ENCODE peak calls at places on chromosome 10, in seven cellular contexts. F is kidney tubule cell; W is ACHN; P is AG08396; K is stimulated activated CD8-positive, alpha-beta memory T cell treated with anti-CD3 and anti-CD28 coated beads, Interleukin-4, amount 100 ng/mL, for 1 hour; V is cardiac fibroblast; Z is neural progenitor cell. T is an unnamed sample.

GRCh38 chr10:24642921-24643678 is 80.6 kb downstream of the ARHGAP21 start:
- DNase-seq in K (no peak), P (peak), V (peak), F (peak), W (peak), Z (peak), T (no peak)

GRCh38 chr10:60042959-60043358 is 136.6 kb upstream of the CCDC6 start:
- DNase-seq in V (no peak), P (no peak), F (peak), Z (no peak), K (no peak), W (no peak), T (no peak)

GRCh38 chr10:14553434-14553833 is 221.3 kb downstream of the FAM107B start:
- DNase-seq in W (no peak), F (peak), K (no peak), Z (no peak), P (peak), V (peak), T (no peak)

GRCh38 chr10:62305813-62306212 is 37.2 kb upstream of the RTKN2 start:
- DNase-seq in V (peak), Z (no peak), F (peak), P (no peak), K (no peak), W (no peak), T (no peak)

GRCh38 chr10:5486852-5487235 is 12.5 kb downstream of the CALML5 start:
- DNase-seq in W (no peak), K (no peak), P (no peak), V (no peak), Z (no peak), F (no peak), T (no peak)

GRCh38 chr10:112778579-112778978 is 171.5 kb upstream of the TCF7L2 start:
- DNase-seq in P (no peak), F (peak), K (no peak), V (no peak), Z (no peak), W (no peak), T (no peak)

GRCh38 chr10:70558295-70558694 is 44.2 kb downstream of the PRF1 start:
- DNase-seq in V (no peak), Z (no peak), F (no peak), W (no peak), K (no peak), P (no peak), T (no peak)

GRCh38 chr10:64211466-64211865 is 690.3 kb downstream of the REEP3 start:
- DNase-seq in P (no peak), F (no peak), Z (no peak), W (no peak), K (no peak), V (peak), T (no peak)

GRCh38 chr10:30528427-30528782 is 94.4 kb downstream of the MAP3K8 start:
- DNase-seq in F (no peak), P (no peak), W (no peak), Z (no peak), K (no peak), V (no peak), T (no peak)

GRCh38 chr10:4947635-4948596 is 15.3 kb upstream of the AKR1C1 start:
- DNase-seq in P (peak), W (peak), K (no peak), F (peak), Z (no peak), V (peak), T (no peak)

GRCh38 chr10:21715531-21716195 is 181.6 kb downstream of the MLLT10 start:
- DNase-seq in P (no peak), V (no peak), Z (no peak), K (no peak), F (peak), W (no peak), T (no peak)

GRCh38 chr10:82925547-82925946 is 1050.6 kb downstream of the NRG3 start:
- DNase-seq in W (no peak), V (peak), F (peak), K (no peak), P (no peak), Z (no peak), T (no peak)

GRCh38 chr10:6958254-6958653 is 378.2 kb upstream of the PRKCQ start:
- DNase-seq in W (no peak), F (no peak), P (no peak), K (no peak), V (no peak), Z (no peak), T (no peak)

GRCh38 chr10:132456881-132457280 is 59.9 kb downstream of the PWWP2B start:
- DNase-seq in F (no peak), Z (no peak), K (no peak), W (no peak), P (no peak), V (no peak), T (no peak)

GRCh38 chr10:128063736-128064614 is 62.2 kb downstream of the MKI67 start:
- DNase-seq in Z (no peak), V (no peak), P (no peak), F (no peak), K (no peak), W (no peak), T (no peak)

GRCh38 chr10:13669182-13669860 is 82.6 kb downstream of the PRPF18 start:
- DNase-seq in Z (no peak), K (no peak), P (no peak), F (peak), W (peak), V (no peak), T (no peak)

GRCh38 chr10:52540479-52540984 is 226.5 kb downstream of the DKK1 start:
- DNase-seq in V (no peak), W (no peak), K (no peak), P (no peak), F (no peak), Z (no peak), T (no peak)

GRCh38 chr10:76333331-76333730 is 901.9 kb downstream of the LRMDA start:
- DNase-seq in V (no peak), W (no peak), K (no peak), P (no peak), F (no peak), Z (no peak), T (no peak)

GRCh38 chr10:71479831-71480230 is 83.1 kb downstream of the CDH23 start:
- DNase-seq in W (no peak), Z (no peak), V (no peak), P (no peak), K (no peak), F (no peak), T (no peak)

GRCh38 chr10:101012525-101013364 is 13.1 kb downstream of the LZTS2 start:
- DNase-seq in Z (peak), P (peak), W (peak), K (peak), F (peak), V (peak), T (peak)

GRCh38 chr10:103618575-103619423 is 125.3 kb downstream of the NEURL1 start:
- DNase-seq in W (no peak), F (no peak), K (no peak), P (peak), Z (no peak), V (peak), T (no peak)

GRCh38 chr10:102135956-102136526 is 3.2 kb downstream of the PPRC1 start:
- DNase-seq in V (no peak), P (no peak), W (no peak), F (no peak), K (no peak), Z (no peak), T (no peak)

GRCh38 chr10:110840225-110840922 is 31.4 kb upstream of the PDCD4 start:
- DNase-seq in Z (no peak), W (no peak), V (no peak), P (no peak), K (no peak), F (no peak), T (no peak)

GRCh38 chr10:29849434-29849833 is 210.0 kb downstream of the JCAD start:
- DNase-seq in P (peak), Z (no peak), W (no peak), F (peak), K (no peak), V (peak), T (no peak)

GRCh38 chr10:75111906-75112703 is 649 bp downstream of the SAMD8 start:
- DNase-seq in K (peak), F (peak), V (peak), W (peak), Z (peak), P (peak), T (peak)

GRCh38 chr10:131802156-131802915 is 98.5 kb upstream of the PPP2R2D start:
- DNase-seq in Z (no peak), V (no peak), F (no peak), P (no peak), K (no peak), W (no peak), T (no peak)

GRCh38 chr10:122347162-122347561 is 27.3 kb upstream of the PLEKHA1 start:
- DNase-seq in F (no peak), V (no peak), Z (no peak), W (no peak), K (no peak), P (no peak), T (no peak)

GRCh38 chr10:43491855-43492254 is 54.9 kb downstream of the ZNF487 start:
- DNase-seq in V (no peak), F (no peak), Z (no peak), K (no peak), P (no peak), W (no peak), T (no peak)

GRCh38 chr10:52443419-52444388 is 129.6 kb downstream of the DKK1 start:
- DNase-seq in W (no peak), V (peak), P (peak), K (no peak), Z (no peak), F (peak), T (no peak)

GRCh38 chr10:31578181-31578852 is 259.3 kb downstream of the ZEB1 start:
- DNase-seq in W (no peak), V (no peak), Z (no peak), K (no peak), F (no peak), P (no peak), T (no peak)

GRCh38 chr10:112695539-112695938 is 248.5 kb downstream of the VTI1A start:
- DNase-seq in F (no peak), P (no peak), W (no peak), K (no peak), V (no peak), Z (no peak), T (no peak)

GRCh38 chr10:110510086-110510485 is 12.4 kb downstream of the DUSP5 start:
- DNase-seq in W (no peak), P (no peak), K (no peak), Z (no peak), F (no peak), V (no peak), T (no peak)

GRCh38 chr10:50373821-50374501 is 122.6 kb upstream of the ASAH2 start:
- DNase-seq in V (peak), Z (no peak), K (no peak), F (peak), P (no peak), W (no peak), T (no peak)

GRCh38 chr10:77251297-77252013 is 386.2 kb downstream of the KCNMA1 start:
- DNase-seq in P (peak), K (no peak), Z (peak), F (peak), V (peak), W (peak), T (peak)

GRCh38 chr10:45163315-45163975 is 152.0 kb downstream of the OR13A1 start:
- DNase-seq in F (no peak), P (no peak), V (no peak), W (no peak), K (no peak), Z (no peak), T (no peak)

GRCh38 chr10:71359364-71360046 is 37.2 kb upstream of the CDH23 start:
- DNase-seq in F (no peak), P (no peak), Z (no peak), W (no peak), V (no peak), K (no peak), T (no peak)

T was measured in H9.